ENCODE peak calls at places on chromosomes 11 and 22, in seven cellular contexts. One of them, this sample, is unnamed.

GRCh38 chr11:75031771-75032549 is 43.2 kb downstream of the NEU3 start:
- DNase-seq in dorsolateral prefrontal cortex: peak
- DNase-seq in CD8-positive, alpha-beta T cell: peak
- DNase-seq in OCI-LY7: peak
- DNase-seq in choroid plexus epithelial cell: peak
- DNase-seq in right lobe of liver: peak
- DNase-seq in left ventricle myocardium inferior: peak
- DNase-seq in this sample: peak

GRCh38 chr11:32847511-32847910 is 17.8 kb downstream of the PRRG4 start:
- DNase-seq in dorsolateral prefrontal cortex: no peak
- DNase-seq in CD8-positive, alpha-beta T cell: no peak
- DNase-seq in right lobe of liver: no peak
- DNase-seq in OCI-LY7: no peak
- DNase-seq in choroid plexus epithelial cell: no peak
- DNase-seq in left ventricle myocardium inferior: no peak
- DNase-seq in this sample: no peak

GRCh38 chr11:10498022-10498400 is 42.9 kb downstream of the AMPD3 start:
- DNase-seq in CD8-positive, alpha-beta T cell: no peak
- DNase-seq in right lobe of liver: no peak
- DNase-seq in choroid plexus epithelial cell: no peak
- DNase-seq in left ventricle myocardium inferior: no peak
- DNase-seq in dorsolateral prefrontal cortex: no peak
- DNase-seq in OCI-LY7: no peak
- DNase-seq in this sample: no peak

GRCh38 chr11:27397619-27398412 is 34.8 kb upstream of the CCDC34 start:
- DNase-seq in dorsolateral prefrontal cortex: no peak
- DNase-seq in left ventricle myocardium inferior: no peak
- DNase-seq in right lobe of liver: no peak
- DNase-seq in OCI-LY7: no peak
- DNase-seq in CD8-positive, alpha-beta T cell: no peak
- DNase-seq in choroid plexus epithelial cell: no peak
- DNase-seq in this sample: no peak

GRCh38 chr22:24440718-24441405 is 13.5 kb downstream of the ADORA2A start:
- DNase-seq in OCI-LY7: no peak
- DNase-seq in CD8-positive, alpha-beta T cell: no peak
- DNase-seq in choroid plexus epithelial cell: no peak
- DNase-seq in dorsolateral prefrontal cortex: no peak
- DNase-seq in right lobe of liver: no peak
- DNase-seq in left ventricle myocardium inferior: no peak
- DNase-seq in this sample: no peak

GRCh38 chr11:15197696-15198095 is 83.0 kb downstream of the INSC start:
- DNase-seq in OCI-LY7: no peak
- DNase-seq in right lobe of liver: no peak
- DNase-seq in CD8-positive, alpha-beta T cell: no peak
- DNase-seq in dorsolateral prefrontal cortex: peak
- DNase-seq in choroid plexus epithelial cell: no peak
- DNase-seq in left ventricle myocardium inferior: no peak
- DNase-seq in this sample: no peak

GRCh38 chr11:1937616-1938342 is 9.4 kb upstream of the MRPL23 start:
- DNase-seq in dorsolateral prefrontal cortex: no peak
- DNase-seq in CD8-positive, alpha-beta T cell: peak
- DNase-seq in right lobe of liver: peak
- DNase-seq in OCI-LY7: no peak
- DNase-seq in left ventricle myocardium inferior: no peak
- DNase-seq in choroid plexus epithelial cell: no peak
- DNase-seq in this sample: peak

GRCh38 chr11:33970984-33971466 is 79.1 kb upstream of the LMO2 start:
- DNase-seq in choroid plexus epithelial cell: peak
- DNase-seq in dorsolateral prefrontal cortex: no peak
- DNase-seq in right lobe of liver: no peak
- DNase-seq in CD8-positive, alpha-beta T cell: no peak
- DNase-seq in left ventricle myocardium inferior: no peak
- DNase-seq in OCI-LY7: peak
- DNase-seq in this sample: peak

GRCh38 chr11:60906132-60906972 is at the start of gene PRPF19:
- DNase-seq in choroid plexus epithelial cell: peak
- DNase-seq in right lobe of liver: peak
- DNase-seq in dorsolateral prefrontal cortex: peak
- DNase-seq in CD8-positive, alpha-beta T cell: peak
- DNase-seq in OCI-LY7: peak
- DNase-seq in left ventricle myocardium inferior: peak
- DNase-seq in this sample: peak

GRCh38 chr11:33869511-33870422 is 22.1 kb downstream of the LMO2 start:
- DNase-seq in OCI-LY7: peak
- DNase-seq in dorsolateral prefrontal cortex: no peak
- DNase-seq in left ventricle myocardium inferior: peak
- DNase-seq in CD8-positive, alpha-beta T cell: no peak
- DNase-seq in right lobe of liver: peak
- DNase-seq in choroid plexus epithelial cell: peak
- DNase-seq in this sample: peak

GRCh38 chr11:111355101-111355500 is 24.0 kb downstream of the POU2AF1 start:
- DNase-seq in right lobe of liver: no peak
- DNase-seq in choroid plexus epithelial cell: no peak
- DNase-seq in CD8-positive, alpha-beta T cell: no peak
- DNase-seq in left ventricle myocardium inferior: no peak
- DNase-seq in dorsolateral prefrontal cortex: no peak
- DNase-seq in OCI-LY7: no peak
- DNase-seq in this sample: no peak

GRCh38 chr11:942853-943252 is 17.2 kb downstream of the AP2A2 start:
- DNase-seq in left ventricle myocardium inferior: no peak
- DNase-seq in OCI-LY7: no peak
- DNase-seq in CD8-positive, alpha-beta T cell: no peak
- DNase-seq in choroid plexus epithelial cell: peak
- DNase-seq in dorsolateral prefrontal cortex: no peak
- DNase-seq in right lobe of liver: peak
- DNase-seq in this sample: no peak

GRCh38 chr11:75557649-75558494 is 4.2 kb upstream of the SERPINH1 start:
- DNase-seq in right lobe of liver: no peak
- DNase-seq in CD8-positive, alpha-beta T cell: no peak
- DNase-seq in left ventricle myocardium inferior: no peak
- DNase-seq in OCI-LY7: no peak
- DNase-seq in choroid plexus epithelial cell: peak
- DNase-seq in dorsolateral prefrontal cortex: no peak
- DNase-seq in this sample: peak

GRCh38 chr11:85766801-85767200 is 44.1 kb downstream of the SYTL2 start:
- DNase-seq in left ventricle myocardium inferior: no peak
- DNase-seq in OCI-LY7: no peak
- DNase-seq in choroid plexus epithelial cell: no peak
- DNase-seq in CD8-positive, alpha-beta T cell: no peak
- DNase-seq in dorsolateral prefrontal cortex: no peak
- DNase-seq in right lobe of liver: no peak
- DNase-seq in this sample: no peak

GRCh38 chr11:76918941-76919386 is 58.2 kb downstream of the ACER3 start:
- DNase-seq in OCI-LY7: peak
- DNase-seq in right lobe of liver: no peak
- DNase-seq in CD8-positive, alpha-beta T cell: no peak
- DNase-seq in choroid plexus epithelial cell: peak
- DNase-seq in left ventricle myocardium inferior: no peak
- DNase-seq in dorsolateral prefrontal cortex: no peak
- DNase-seq in this sample: no peak

GRCh38 chr11:130457909-130458729 is 9.7 kb downstream of the ADAMTS15 start:
- DNase-seq in CD8-positive, alpha-beta T cell: no peak
- DNase-seq in choroid plexus epithelial cell: no peak
- DNase-seq in right lobe of liver: no peak
- DNase-seq in OCI-LY7: no peak
- DNase-seq in left ventricle myocardium inferior: peak
- DNase-seq in dorsolateral prefrontal cortex: no peak
- DNase-seq in this sample: peak

GRCh38 chr11:108890482-108891092 is 225.7 kb downstream of the DDX10 start:
- DNase-seq in CD8-positive, alpha-beta T cell: no peak
- DNase-seq in dorsolateral prefrontal cortex: no peak
- DNase-seq in left ventricle myocardium inferior: no peak
- DNase-seq in choroid plexus epithelial cell: peak
- DNase-seq in right lobe of liver: no peak
- DNase-seq in OCI-LY7: no peak
- DNase-seq in this sample: no peak

GRCh38 chr11:2780850-2781412 is 81.1 kb upstream of the KCNQ1OT1 start:
- DNase-seq in CD8-positive, alpha-beta T cell: no peak
- DNase-seq in left ventricle myocardium inferior: peak
- DNase-seq in choroid plexus epithelial cell: no peak
- DNase-seq in dorsolateral prefrontal cortex: no peak
- DNase-seq in OCI-LY7: no peak
- DNase-seq in right lobe of liver: no peak
- DNase-seq in this sample: peak

DNA sequence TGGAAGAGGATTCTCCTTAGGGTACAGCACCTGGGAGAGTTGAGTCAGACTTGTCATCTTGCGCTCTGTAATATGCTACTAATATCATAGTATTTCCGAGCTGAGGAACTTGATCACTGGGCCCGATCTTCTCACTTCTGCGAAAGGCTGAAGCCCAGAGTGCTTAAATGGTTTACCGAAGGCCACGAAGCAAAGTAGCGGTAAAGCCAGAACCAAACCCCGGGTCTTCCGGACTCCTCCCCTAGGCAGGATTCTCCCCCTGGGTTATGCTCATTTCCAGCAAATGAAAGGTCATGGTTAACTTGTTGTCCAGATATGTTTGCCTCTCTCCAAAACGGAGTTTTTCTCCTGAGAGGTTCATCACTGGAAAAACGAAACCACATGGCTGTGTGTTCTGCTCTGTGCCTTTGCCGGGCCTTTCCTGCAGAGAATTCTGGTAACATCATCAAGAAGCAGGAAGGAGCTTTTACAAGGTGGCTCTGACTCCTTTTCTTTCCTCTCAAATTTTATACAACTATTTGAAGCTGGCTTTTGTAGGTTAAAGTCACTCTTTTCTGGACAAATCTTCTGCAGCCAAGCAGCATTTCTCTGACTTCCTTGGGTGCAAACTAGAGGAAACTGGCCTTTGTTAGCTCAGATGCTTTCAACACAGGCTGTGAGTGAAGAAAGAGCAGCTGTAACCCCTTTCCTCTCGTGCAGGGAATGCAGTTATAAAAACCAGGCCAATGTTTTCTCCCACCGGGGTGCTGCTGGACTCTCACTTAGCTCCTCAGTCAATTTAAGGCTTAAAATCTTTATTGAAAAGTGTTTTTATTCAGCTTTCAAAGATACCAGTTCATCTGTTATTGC is 35.5 kb downstream of the UBASH3B start:
- DNase-seq in dorsolateral prefrontal cortex: no peak
- DNase-seq in right lobe of liver: no peak
- DNase-seq in CD8-positive, alpha-beta T cell: no peak
- DNase-seq in choroid plexus epithelial cell: peak
- DNase-seq in OCI-LY7: peak
- DNase-seq in left ventricle myocardium inferior: no peak
- DNase-seq in this sample: no peak
- H3K4me3 ChIP-seq in dorsolateral prefrontal cortex: no peak
- H3K4me3 ChIP-seq in right lobe of liver: no peak
- H3K4me3 ChIP-seq in CD8-positive, alpha-beta T cell: peak
- H3K4me3 ChIP-seq in choroid plexus epithelial cell: no peak
- H3K4me3 ChIP-seq in OCI-LY7: peak
- H3K4me3 ChIP-seq in left ventricle myocardium inferior: peak
- H3K4me3 ChIP-seq in this sample: peak

GRCh38 chr11:13210424-13210823 is 67.2 kb upstream of the BMAL1 start:
- DNase-seq in OCI-LY7: no peak
- DNase-seq in choroid plexus epithelial cell: peak
- DNase-seq in left ventricle myocardium inferior: peak
- DNase-seq in dorsolateral prefrontal cortex: peak
- DNase-seq in right lobe of liver: peak
- DNase-seq in CD8-positive, alpha-beta T cell: peak
- DNase-seq in this sample: peak

GRCh38 chr11:13220148-13220547 is 57.4 kb upstream of the BMAL1 start:
- DNase-seq in CD8-positive, alpha-beta T cell: no peak
- DNase-seq in left ventricle myocardium inferior: no peak
- DNase-seq in right lobe of liver: no peak
- DNase-seq in OCI-LY7: no peak
- DNase-seq in dorsolateral prefrontal cortex: no peak
- DNase-seq in choroid plexus epithelial cell: no peak
- DNase-seq in this sample: no peak

GRCh38 chr11:13214276-13214865 is 63.2 kb upstream of the BMAL1 start:
- DNase-seq in left ventricle myocardium inferior: no peak
- DNase-seq in dorsolateral prefrontal cortex: no peak
- DNase-seq in choroid plexus epithelial cell: no peak
- DNase-seq in OCI-LY7: no peak
- DNase-seq in CD8-positive, alpha-beta T cell: no peak
- DNase-seq in right lobe of liver: no peak
- DNase-seq in this sample: no peak

GRCh38 chr11:13216019-13217006 is 61.3 kb upstream of the BMAL1 start:
- DNase-seq in CD8-positive, alpha-beta T cell: no peak
- DNase-seq in right lobe of liver: no peak
- DNase-seq in left ventricle myocardium inferior: no peak
- DNase-seq in choroid plexus epithelial cell: peak
- DNase-seq in OCI-LY7: no peak
- DNase-seq in dorsolateral prefrontal cortex: no peak
- DNase-seq in this sample: peak

GRCh38 chr11:13215157-13215556 is 62.4 kb upstream of the BMAL1 start:
- DNase-seq in CD8-positive, alpha-beta T cell: no peak
- DNase-seq in OCI-LY7: no peak
- DNase-seq in dorsolateral prefrontal cortex: no peak
- DNase-seq in choroid plexus epithelial cell: peak
- DNase-seq in left ventricle myocardium inferior: no peak
- DNase-seq in right lobe of liver: no peak
- DNase-seq in this sample: no peak
- H3K4me3 ChIP-seq in CD8-positive, alpha-beta T cell: no peak
- H3K4me3 ChIP-seq in OCI-LY7: no peak
- H3K4me3 ChIP-seq in dorsolateral prefrontal cortex: no peak
- H3K4me3 ChIP-seq in choroid plexus epithelial cell: no peak
- H3K4me3 ChIP-seq in left ventricle myocardium inferior: no peak
- H3K4me3 ChIP-seq in right lobe of liver: no peak
- H3K4me3 ChIP-seq in this sample: no peak

GRCh38 chr11:125166347-125166841 is 1.8 kb downstream of the PKNOX2 start:
- DNase-seq in right lobe of liver: no peak
- DNase-seq in dorsolateral prefrontal cortex: no peak
- DNase-seq in CD8-positive, alpha-beta T cell: no peak
- DNase-seq in choroid plexus epithelial cell: peak
- DNase-seq in OCI-LY7: no peak
- DNase-seq in left ventricle myocardium inferior: peak
- DNase-seq in this sample: peak
- H3K4me3 ChIP-seq in right lobe of liver: peak
- H3K4me3 ChIP-seq in dorsolateral prefrontal cortex: peak
- H3K4me3 ChIP-seq in CD8-positive, alpha-beta T cell: peak
- H3K4me3 ChIP-seq in choroid plexus epithelial cell: peak
- H3K4me3 ChIP-seq in OCI-LY7: no peak
- H3K4me3 ChIP-seq in left ventricle myocardium inferior: peak
- H3K4me3 ChIP-seq in this sample: peak

GRCh38 chr11:121478226-121478894 is 25.6 kb upstream of the SORL1-AS1 start:
- DNase-seq in dorsolateral prefrontal cortex: no peak
- DNase-seq in choroid plexus epithelial cell: no peak
- DNase-seq in OCI-LY7: no peak
- DNase-seq in CD8-positive, alpha-beta T cell: no peak
- DNase-seq in right lobe of liver: no peak
- DNase-seq in left ventricle myocardium inferior: no peak
- DNase-seq in this sample: no peak

GRCh38 chr11:121482231-121483129 is 29.7 kb upstream of the SORL1-AS1 start:
- DNase-seq in dorsolateral prefrontal cortex: no peak
- DNase-seq in choroid plexus epithelial cell: no peak
- DNase-seq in CD8-positive, alpha-beta T cell: peak
- DNase-seq in right lobe of liver: no peak
- DNase-seq in left ventricle myocardium inferior: no peak
- DNase-seq in OCI-LY7: peak
- DNase-seq in this sample: no peak

GRCh38 chr11:121479355-121479754 is 26.6 kb upstream of the SORL1-AS1 start:
- DNase-seq in dorsolateral prefrontal cortex: no peak
- DNase-seq in choroid plexus epithelial cell: peak
- DNase-seq in OCI-LY7: no peak
- DNase-seq in right lobe of liver: no peak
- DNase-seq in left ventricle myocardium inferior: no peak
- DNase-seq in CD8-positive, alpha-beta T cell: no peak
- DNase-seq in this sample: no peak

GRCh38 chr11:121478895-121479281 is 26.1 kb upstream of the SORL1-AS1 start:
- DNase-seq in left ventricle myocardium inferior: no peak
- DNase-seq in choroid plexus epithelial cell: no peak
- DNase-seq in right lobe of liver: no peak
- DNase-seq in dorsolateral prefrontal cortex: no peak
- DNase-seq in OCI-LY7: no peak
- DNase-seq in CD8-positive, alpha-beta T cell: no peak
- DNase-seq in this sample: no peak

GRCh38 chr11:121479839-121480238 is 27.1 kb upstream of the SORL1-AS1 start:
- DNase-seq in choroid plexus epithelial cell: no peak
- DNase-seq in OCI-LY7: no peak
- DNase-seq in left ventricle myocardium inferior: no peak
- DNase-seq in CD8-positive, alpha-beta T cell: no peak
- DNase-seq in right lobe of liver: no peak
- DNase-seq in dorsolateral prefrontal cortex: no peak
- DNase-seq in this sample: no peak
- H3K4me3 ChIP-seq in choroid plexus epithelial cell: no peak
- H3K4me3 ChIP-seq in OCI-LY7: no peak
- H3K4me3 ChIP-seq in left ventricle myocardium inferior: no peak
- H3K4me3 ChIP-seq in CD8-positive, alpha-beta T cell: no peak
- H3K4me3 ChIP-seq in right lobe of liver: no peak
- H3K4me3 ChIP-seq in dorsolateral prefrontal cortex: no peak
- H3K4me3 ChIP-seq in this sample: no peak

This sample was measured in right cardiac atrium.